ENCODE peak calls at places on chromosomes 6 and 20, in ten cellular contexts. W, J, B, T, D, P, R, K, H and I are unnamed samples.
A peak's percentile ranks its signal among the peaks of the same experiment; 100 is the strongest.

GRCh38 chr6:11644071-11644470 is 106.5 kb downstream of the TMEM170B start:
- DNase-seq in B (no peak), J (no peak), W (no peak), P (no peak), R (no peak), D (no peak), K (no peak), H (no peak), T (no peak), I (no peak)

GRCh38 chr6:4920914-4921410 is 82.9 kb downstream of the RPP40 start:
- DNase-seq in T (no peak), P (no peak), H (no peak), R (no peak), J (no peak), K (no peak), W (no peak), D (no peak), B (no peak), I (no peak)

GRCh38 chr20:24980321-24981053 is 12.1 kb downstream of the APMAP start:
- DNase-seq in T (no peak), W (no peak), R (no peak), D (no peak), J (no peak), B (no peak), H (no peak), K (no peak), P (no peak), I (peak; percentile 77)

GRCh38 chr6:29589423-29590048 is 4.6 kb downstream of the OR2H2 start:
- DNase-seq in R (peak; percentile 52), K (no peak), B (no peak), T (peak; percentile 12), J (peak; percentile 64), D (no peak), W (no peak), P (peak; percentile 62), H (peak; percentile 24), I (no peak)

GRCh38 chr20:18058661-18059467 is 1.1 kb upstream of the OVOL2 start:
- DNase-seq in R (no peak), W (no peak), T (no peak), D (peak; percentile 66), P (no peak), J (no peak), K (peak; percentile 36), H (no peak), B (peak; percentile 74), I (no peak)

GRCh38 chr6:43491750-43492661 is 14.6 kb downstream of the TJAP1 start:
- DNase-seq in H (no peak), D (no peak), T (no peak), W (peak; percentile 92), J (no peak), B (peak; percentile 86), R (no peak), K (peak; percentile 67), P (peak; percentile 64), I (no peak)

GRCh38 chr6:161024364-161024920 is 32.9 kb downstream of the MAP3K4 start:
- DNase-seq in J (no peak), P (no peak), R (no peak), K (no peak), W (no peak), B (no peak), D (no peak), T (no peak), H (no peak), I (no peak)

GRCh38 chr20:50992733-50993457 is 30.0 kb downstream of the KCNG1 start:
- DNase-seq in D (no peak), B (no peak), T (peak; percentile 17), R (no peak), K (no peak), H (peak; percentile 11), J (peak; percentile 70), P (peak; percentile 96), W (no peak), I (no peak)

GRCh38 chr20:54108394-54108643 is 37.9 kb upstream of the BCAS1 start:
- DNase-seq in H (no peak), P (no peak), T (no peak), R (no peak), D (no peak), J (no peak), K (no peak), B (no peak), W (no peak), I (no peak)

GRCh38 chr6:141752677-141753076 is 380.0 kb upstream of the GJE1 start:
- DNase-seq in T (no peak), K (no peak), H (no peak), W (no peak), R (no peak), B (no peak), J (no peak), D (no peak), P (no peak), I (no peak)

GRCh38 chr6:109229536-109229935 is 134.2 kb downstream of the CEP57L1 start:
- DNase-seq in H (no peak), J (no peak), T (no peak), K (no peak), D (no peak), B (peak; percentile 57), R (no peak), P (no peak), W (no peak), I (no peak)

GRCh38 chr6:63537126-63537958 is 34.9 kb upstream of the LOC128125822 start:
- DNase-seq in R (no peak), B (no peak), D (no peak), H (no peak), T (peak; percentile 36), K (no peak), P (peak; percentile 5), W (no peak), J (peak; percentile 11), I (no peak)

GRCh38 chr6:76593668-76594067 is 521.2 kb upstream of the IMPG1 start:
- DNase-seq in H (no peak), T (no peak), J (no peak), K (no peak), B (no peak), D (no peak), P (no peak), R (no peak), W (no peak), I (peak; percentile 66)

GRCh38 chr6:10424005-10424404 is 9.1 kb upstream of the TFAP2A start:
- DNase-seq in T (no peak), B (no peak), P (no peak), J (peak; percentile 29), D (no peak), R (no peak), K (no peak), W (no peak), H (no peak), I (no peak)

GRCh38 chr20:2206957-2207769 is 88.6 kb upstream of the TGM3 start:
- DNase-seq in H (peak; percentile 8), W (peak; percentile 76), P (peak; percentile 77), R (peak; percentile 44), J (no peak), B (peak; percentile 84), K (peak; percentile 81), T (peak; percentile 19), D (peak; percentile 83), I (peak; percentile 96)

DNA sequence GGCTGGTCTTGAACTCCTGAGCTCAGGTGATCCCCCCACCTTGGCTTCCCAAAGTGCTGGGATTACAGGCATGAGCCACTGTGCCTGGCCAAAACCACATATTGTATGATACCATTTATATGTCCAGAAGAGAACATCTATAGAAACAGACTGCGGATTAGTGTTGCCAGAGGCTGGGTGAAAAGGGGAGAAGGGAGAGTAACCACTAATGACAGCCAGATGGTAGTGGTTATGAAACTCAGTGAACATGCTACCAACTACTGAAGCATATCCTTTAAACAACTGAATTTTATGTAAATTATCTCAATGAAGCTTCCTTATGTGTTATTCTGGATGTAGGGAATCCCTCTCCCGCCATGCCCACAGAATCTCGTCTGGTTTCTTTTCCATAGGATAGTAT is 15.7 kb downstream of the SLC23A2 start:
- DNase-seq in H (no peak), K (no peak), R (no peak), D (no peak), J (peak; percentile 76), B (no peak), W (no peak), T (peak; percentile 24), P (peak; percentile 18), I (no peak)
- H3K4me1 ChIP-seq in H (no peaks in the 10 kb centered on the region), K (no peaks in the 10 kb centered on the region), R (no peaks in the 10 kb centered on the region), D (no peaks in the 10 kb centered on the region), J (peaks cover 64% of the 10 kb centered on the region), B (no peaks in the 10 kb centered on the region), W (no peaks in the 10 kb centered on the region), T (peaks cover 25% of the 10 kb centered on the region), P (peaks cover 5% of the 10 kb centered on the region), I (peaks cover 56% of the 10 kb centered on the region)

DNA sequence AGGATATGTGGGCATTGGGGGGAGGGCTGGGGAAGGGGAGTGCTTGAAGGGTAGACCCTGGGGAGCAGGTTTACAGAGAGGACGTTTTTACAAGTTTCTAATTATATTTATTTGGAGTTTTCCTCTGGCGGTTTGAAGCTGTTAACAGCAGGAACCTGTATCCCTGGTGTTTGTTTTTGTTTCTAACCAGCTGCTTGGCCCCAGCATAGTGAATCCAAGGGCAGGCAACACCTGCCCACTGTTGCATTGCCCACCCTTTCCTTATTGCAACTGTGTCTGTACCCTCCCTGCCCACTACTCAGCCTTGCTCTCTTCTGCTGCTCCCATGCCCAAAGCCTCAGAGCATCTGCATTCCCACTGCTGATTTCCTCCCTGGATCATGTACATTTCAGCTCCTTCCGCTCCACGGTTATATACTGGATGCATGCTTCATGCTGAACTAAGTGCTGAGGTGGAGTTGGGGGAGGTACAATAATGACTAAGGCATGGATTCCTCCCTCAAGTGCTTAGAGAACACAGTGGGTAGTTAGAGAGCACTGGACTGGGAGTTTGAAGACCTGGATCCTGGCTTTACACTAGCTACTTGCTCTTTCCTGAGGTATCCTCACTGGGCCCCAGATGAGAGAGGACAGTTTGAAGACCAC is 6.0 kb downstream of the SCUBE3 start:
- DNase-seq in T (no peak), D (no peak), B (no peak), R (no peak), J (no peak), P (no peak), H (no peak), W (no peak), K (no peak), I (no peak)
- H3K4me1 ChIP-seq in T (no peaks in the 10 kb centered on the region), D (no peaks in the 10 kb centered on the region), B (peaks cover under 1% of the 10 kb centered on the region), R (no peaks in the 10 kb centered on the region), J (no peaks in the 10 kb centered on the region), P (no peaks in the 10 kb centered on the region), H (no peaks in the 10 kb centered on the region), W (peaks cover 10% of the 10 kb centered on the region), K (peaks cover 1% of the 10 kb centered on the region), I (no peaks in the 10 kb centered on the region)

DNA sequence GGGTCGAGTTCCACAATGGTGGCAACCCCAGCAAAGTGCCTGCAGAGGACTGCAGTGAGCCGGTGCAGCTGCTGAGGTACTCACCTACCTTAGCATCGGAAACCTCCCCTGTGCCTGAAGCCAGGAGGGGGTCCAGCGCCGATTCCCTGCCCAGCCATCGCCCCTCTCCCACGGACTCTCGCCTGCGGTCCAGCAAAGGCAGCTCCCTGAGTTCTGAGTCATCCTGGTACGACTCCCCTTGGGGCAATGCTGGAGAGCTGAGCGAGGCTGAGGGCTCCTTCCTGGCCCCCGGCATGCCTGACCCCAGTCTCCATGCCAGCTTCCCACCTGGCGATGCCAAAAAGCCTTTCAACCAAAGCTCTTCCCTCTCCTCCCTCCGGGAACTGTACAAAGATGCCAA is 134.1 kb upstream of the CLDN20 start:
- DNase-seq in H (no peak), B (no peak), K (no peak), T (no peak), D (no peak), P (no peak), R (no peak), J (no peak), W (no peak), I (no peak)
- H3K4me1 ChIP-seq in H (no peaks in the 10 kb centered on the region), B (no peaks in the 10 kb centered on the region), K (no peaks in the 10 kb centered on the region), T (no peaks in the 10 kb centered on the region), D (no peaks in the 10 kb centered on the region), P (no peaks in the 10 kb centered on the region), R (no peaks in the 10 kb centered on the region), J (no peaks in the 10 kb centered on the region), W (no peaks in the 10 kb centered on the region), I (no peaks in the 10 kb centered on the region)

GRCh38 chr6:169342655-169343054 is 89.0 kb upstream of the THBS2 start:
- DNase-seq in H (no peak), T (no peak), R (no peak), P (no peak), J (no peak), B (no peak), W (no peak), D (no peak), K (no peak), I (no peak)
- H3K4me1 ChIP-seq in H (no peaks in the 10 kb centered on the region), T (no peaks in the 10 kb centered on the region), R (no peaks in the 10 kb centered on the region), P (no peaks in the 10 kb centered on the region), J (no peaks in the 10 kb centered on the region), B (peaks cover 7% of the 10 kb centered on the region), W (no peaks in the 10 kb centered on the region), D (no peaks in the 10 kb centered on the region), K (no peaks in the 10 kb centered on the region), I (no peaks in the 10 kb centered on the region)